ENCODE peak calls at places on chromosomes 12 and 14, in four cellular contexts. One of them, this sample, is unnamed.

GRCh38 chr14:65210118-65210826 is 108.0 kb upstream of the MAX start:
- DNase-seq in AML-193: peak
- DNase-seq in CD8-positive, alpha-beta memory T cell: no peak
- DNase-seq in effector memory CD8-positive, alpha-beta T cell: no peak
- DNase-seq in this sample: peak

GRCh38 chr12:27525373-27525772 is 1.4 kb downstream of the PPFIBP1 start:
- DNase-seq in AML-193: no peak
- DNase-seq in effector memory CD8-positive, alpha-beta T cell: no peak
- DNase-seq in CD8-positive, alpha-beta memory T cell: no peak
- DNase-seq in this sample: no peak

GRCh38 chr12:50517456-50518048 is 12.8 kb downstream of the DIP2B start:
- DNase-seq in effector memory CD8-positive, alpha-beta T cell: no peak
- DNase-seq in AML-193: peak
- DNase-seq in CD8-positive, alpha-beta memory T cell: peak
- DNase-seq in this sample: peak

GRCh38 chr14:91607322-91608047 is 97.4 kb upstream of the PPP4R3A start:
- DNase-seq in CD8-positive, alpha-beta memory T cell: no peak
- DNase-seq in AML-193: no peak
- DNase-seq in effector memory CD8-positive, alpha-beta T cell: no peak
- DNase-seq in this sample: no peak

GRCh38 chr14:64879635-64880381 is at the start of gene SPTB:
- DNase-seq in AML-193: no peak
- DNase-seq in CD8-positive, alpha-beta memory T cell: peak
- DNase-seq in effector memory CD8-positive, alpha-beta T cell: peak
- DNase-seq in this sample: no peak

GRCh38 chr12:1126089-1126488 is 135.1 kb downstream of the ERC1 start:
- DNase-seq in AML-193: no peak
- DNase-seq in effector memory CD8-positive, alpha-beta T cell: no peak
- DNase-seq in CD8-positive, alpha-beta memory T cell: no peak
- DNase-seq in this sample: no peak

GRCh38 chr12:6729186-6729585 is 5.3 kb downstream of the COPS7A start:
- DNase-seq in effector memory CD8-positive, alpha-beta T cell: no peak
- DNase-seq in CD8-positive, alpha-beta memory T cell: no peak
- DNase-seq in AML-193: no peak
- DNase-seq in this sample: no peak

GRCh38 chr12:32134144-32134888 is 27.7 kb downstream of the BICD1 start:
- DNase-seq in CD8-positive, alpha-beta memory T cell: no peak
- DNase-seq in effector memory CD8-positive, alpha-beta T cell: peak
- DNase-seq in AML-193: no peak
- DNase-seq in this sample: peak

GRCh38 chr12:97005612-97006011 is 98.6 kb downstream of the NEDD1 start:
- DNase-seq in CD8-positive, alpha-beta memory T cell: no peak
- DNase-seq in AML-193: no peak
- DNase-seq in effector memory CD8-positive, alpha-beta T cell: no peak
- DNase-seq in this sample: no peak

GRCh38 chr12:49553512-49554088 is 14.3 kb downstream of the MCRS1 start:
- DNase-seq in CD8-positive, alpha-beta memory T cell: peak
- DNase-seq in effector memory CD8-positive, alpha-beta T cell: no peak
- DNase-seq in AML-193: peak
- DNase-seq in this sample: no peak

GRCh38 chr14:26554069-26554772 is 43.6 kb downstream of the NOVA1 start:
- DNase-seq in effector memory CD8-positive, alpha-beta T cell: no peak
- DNase-seq in AML-193: no peak
- DNase-seq in CD8-positive, alpha-beta memory T cell: no peak
- DNase-seq in this sample: no peak

GRCh38 chr12:63164911-63165310 is 13.9 kb upstream of the AVPR1A start:
- DNase-seq in AML-193: no peak
- DNase-seq in CD8-positive, alpha-beta memory T cell: no peak
- DNase-seq in effector memory CD8-positive, alpha-beta T cell: no peak
- DNase-seq in this sample: no peak

GRCh38 chr14:104799657-104800599 is 973 bp upstream of the ZBTB42 start:
- DNase-seq in effector memory CD8-positive, alpha-beta T cell: peak
- DNase-seq in AML-193: peak
- DNase-seq in CD8-positive, alpha-beta memory T cell: peak
- DNase-seq in this sample: peak

GRCh38 chr12:5524116-5524768 is 92.3 kb downstream of the NTF3 start:
- DNase-seq in effector memory CD8-positive, alpha-beta T cell: no peak
- DNase-seq in AML-193: no peak
- DNase-seq in CD8-positive, alpha-beta memory T cell: no peak
- DNase-seq in this sample: no peak

GRCh38 chr12:109723311-109723791 is 9.7 kb downstream of the FAM222A start:
- DNase-seq in CD8-positive, alpha-beta memory T cell: no peak
- DNase-seq in effector memory CD8-positive, alpha-beta T cell: no peak
- DNase-seq in AML-193: no peak
- DNase-seq in this sample: no peak

GRCh38 chr12:69044887-69045286 is 111.9 kb upstream of the CPM start:
- DNase-seq in AML-193: no peak
- DNase-seq in effector memory CD8-positive, alpha-beta T cell: no peak
- DNase-seq in CD8-positive, alpha-beta memory T cell: no peak
- DNase-seq in this sample: no peak

GRCh38 chr14:20681348-20682126 is 2.8 kb upstream of the RNASE4 start:
- DNase-seq in AML-193: peak
- DNase-seq in effector memory CD8-positive, alpha-beta T cell: peak
- DNase-seq in CD8-positive, alpha-beta memory T cell: peak
- DNase-seq in this sample: peak

GRCh38 chr12:107844312-107844921 is 69.9 kb downstream of the ASCL4 start:
- DNase-seq in CD8-positive, alpha-beta memory T cell: no peak
- DNase-seq in effector memory CD8-positive, alpha-beta T cell: no peak
- DNase-seq in AML-193: no peak
- DNase-seq in this sample: no peak

GRCh38 chr12:11746024-11746771 is 96.7 kb downstream of the ETV6 start:
- DNase-seq in CD8-positive, alpha-beta memory T cell: no peak
- DNase-seq in effector memory CD8-positive, alpha-beta T cell: no peak
- DNase-seq in AML-193: peak
- DNase-seq in this sample: peak

GRCh38 chr14:36655963-36656768 is 5.5 kb upstream of the PAX9 start:
- DNase-seq in CD8-positive, alpha-beta memory T cell: no peak
- DNase-seq in effector memory CD8-positive, alpha-beta T cell: no peak
- DNase-seq in AML-193: no peak
- DNase-seq in this sample: no peak

GRCh38 chr14:72679106-72679505 is 214.8 kb downstream of the DPF3 start:
- DNase-seq in effector memory CD8-positive, alpha-beta T cell: no peak
- DNase-seq in CD8-positive, alpha-beta memory T cell: no peak
- DNase-seq in AML-193: no peak
- DNase-seq in this sample: no peak

GRCh38 chr12:78760906-78761305 is 103.7 kb upstream of the SYT1 start:
- DNase-seq in CD8-positive, alpha-beta memory T cell: no peak
- DNase-seq in effector memory CD8-positive, alpha-beta T cell: no peak
- DNase-seq in AML-193: no peak
- DNase-seq in this sample: no peak

GRCh38 chr12:642633-643477 is 20.4 kb downstream of the NINJ2 start:
- DNase-seq in CD8-positive, alpha-beta memory T cell: peak
- DNase-seq in effector memory CD8-positive, alpha-beta T cell: peak
- DNase-seq in AML-193: peak
- DNase-seq in this sample: peak

GRCh38 chr12:120132863-120133385 is 16.4 kb upstream of the RAB35 start:
- DNase-seq in CD8-positive, alpha-beta memory T cell: no peak
- DNase-seq in AML-193: no peak
- DNase-seq in effector memory CD8-positive, alpha-beta T cell: no peak
- DNase-seq in this sample: no peak

GRCh38 chr12:71075743-71076142 is 82.1 kb downstream of the TSPAN8 start:
- DNase-seq in effector memory CD8-positive, alpha-beta T cell: no peak
- DNase-seq in AML-193: no peak
- DNase-seq in CD8-positive, alpha-beta memory T cell: no peak
- DNase-seq in this sample: no peak

GRCh38 chr14:76133103-76133502 is 18.6 kb upstream of the GPATCH2L start:
- DNase-seq in CD8-positive, alpha-beta memory T cell: no peak
- DNase-seq in AML-193: peak
- DNase-seq in effector memory CD8-positive, alpha-beta T cell: no peak
- DNase-seq in this sample: no peak

GRCh38 chr12:15862840-15863239 is 19.3 kb upstream of the STRAP start:
- DNase-seq in AML-193: no peak
- DNase-seq in effector memory CD8-positive, alpha-beta T cell: no peak
- DNase-seq in CD8-positive, alpha-beta memory T cell: no peak
- DNase-seq in this sample: no peak

GRCh38 chr14:31592122-31592521 is 30.9 kb downstream of the NUBPL start:
- DNase-seq in effector memory CD8-positive, alpha-beta T cell: no peak
- DNase-seq in CD8-positive, alpha-beta memory T cell: no peak
- DNase-seq in AML-193: no peak
- DNase-seq in this sample: no peak

GRCh38 chr14:75370416-75371205 is 57.2 kb upstream of the JDP2 start:
- DNase-seq in AML-193: peak
- DNase-seq in CD8-positive, alpha-beta memory T cell: no peak
- DNase-seq in effector memory CD8-positive, alpha-beta T cell: no peak
- DNase-seq in this sample: peak

GRCh38 chr12:1505151-1505450 is 89.3 kb downstream of the FBXL14 start:
- DNase-seq in CD8-positive, alpha-beta memory T cell: no peak
- DNase-seq in AML-193: no peak
- DNase-seq in effector memory CD8-positive, alpha-beta T cell: no peak
- DNase-seq in this sample: no peak

GRCh38 chr14:89600950-89601826 is 184.2 kb upstream of the FOXN3 start:
- DNase-seq in AML-193: no peak
- DNase-seq in CD8-positive, alpha-beta memory T cell: no peak
- DNase-seq in effector memory CD8-positive, alpha-beta T cell: no peak
- DNase-seq in this sample: no peak

GRCh38 chr14:51069065-51069464 is 25.8 kb downstream of the TRIM9 start:
- DNase-seq in effector memory CD8-positive, alpha-beta T cell: no peak
- DNase-seq in CD8-positive, alpha-beta memory T cell: no peak
- DNase-seq in AML-193: no peak
- DNase-seq in this sample: no peak

GRCh38 chr12:8554451-8555195 is 13.9 kb upstream of the CLEC4E start:
- DNase-seq in effector memory CD8-positive, alpha-beta T cell: no peak
- DNase-seq in AML-193: no peak
- DNase-seq in CD8-positive, alpha-beta memory T cell: no peak
- DNase-seq in this sample: no peak

This sample was measured in GDM1.